ENCODE peak calls at places on chromosomes 11 and 22, in nine cellular contexts. N, M, H, A, R, I, D, P and W are unnamed samples. For H3K4me1 and H4K20me1, the result is how much of the 10 kb centered on the place peaks cover.

GRCh38 chr11:44518968-44519550 is 46.4 kb upstream of the CD82 start:
- DNase-seq in N (no peak), M (no peak), H (no peak), A (no peak), R (no peak), I (no peak), D (no peak), P (no peak), W (no peak)

GRCh38 chr11:115226556-115226955 is 277.7 kb downstream of the CADM1 start:
- DNase-seq in N (no peak), M (no peak), H (peak), A (no peak), R (peak), I (peak), D (no peak), P (peak), W (no peak)

GRCh38 chr11:86360775-86361395 is 13.8 kb upstream of the CCDC81 start:
- DNase-seq in N (peak), M (peak), H (peak), A (no peak), R (peak), I (peak), D (no peak), P (peak), W (no peak)

GRCh38 chr11:112780351-112781043 is 180.7 kb upstream of the NCAM1 start:
- DNase-seq in N (peak), M (no peak), H (no peak), A (no peak), R (peak), I (no peak), D (no peak), P (peak), W (no peak)

GRCh38 chr11:121634889-121635288 is 182.1 kb upstream of the SORL1-AS1 start:
- DNase-seq in N (peak), M (no peak), H (no peak), A (no peak), R (peak), I (no peak), D (no peak), P (no peak), W (no peak)

GRCh38 chr22:20188567-20188877 is 37.7 kb upstream of the CCDC188 start:
- DNase-seq in N (no peak), M (no peak), H (no peak), A (no peak), R (no peak), I (no peak), D (no peak), P (no peak), W (no peak)

GRCh38 chr11:86152006-86152862 is 83.3 kb upstream of the PICALM start:
- DNase-seq in N (peak), M (no peak), H (no peak), A (peak), R (peak), I (no peak), D (no peak), P (no peak), W (no peak)

GRCh38 chr11:93370260-93370659 is 39.7 kb downstream of the DEUP1 start:
- DNase-seq in N (peak), M (no peak), H (no peak), A (no peak), R (peak), I (no peak), D (no peak), P (no peak), W (no peak)

GRCh38 chr11:46277623-46278386 is at the start of gene CREB3L1:
- DNase-seq in N (no peak), M (no peak), H (peak), A (no peak), R (peak), I (peak), D (peak), P (peak), W (no peak)

GRCh38 chr11:71418643-71419042 is 29.6 kb downstream of the DHCR7 start:
- DNase-seq in N (no peak), M (no peak), H (no peak), A (no peak), R (no peak), I (no peak), D (no peak), P (no peak), W (peak)

GRCh38 chr22:20241579-20242392 is 26.3 kb downstream of the RTN4R start:
- DNase-seq in N (no peak), M (no peak), H (no peak), A (no peak), R (no peak), I (no peak), D (no peak), P (no peak), W (no peak)

GRCh38 chr11:11209967-11210366 is 143.1 kb downstream of the CSNK2A3 start:
- DNase-seq in N (no peak), M (no peak), H (no peak), A (no peak), R (no peak), I (no peak), D (no peak), P (no peak), W (no peak)

GRCh38 chr11:92340839-92341238 is 116.2 kb downstream of the FAT3 start:
- DNase-seq in N (peak), M (no peak), H (peak), A (no peak), R (peak), I (peak), D (peak), P (peak), W (peak)

GRCh38 chr11:6505577-6506240 is 8.6 kb downstream of the DNHD1 start:
- DNase-seq in N (peak), M (peak), H (peak), A (peak), R (peak), I (peak), D (peak), P (peak), W (peak)

GRCh38 chr11:111540114-111540920 is at the start of gene LAYN:
- DNase-seq in N (no peak), M (no peak), H (peak), A (no peak), R (peak), I (peak), D (peak), P (peak), W (no peak)

GRCh38 chr11:73795925-73796632 is 8.4 kb downstream of the MRPL48 start:
- DNase-seq in N (no peak), M (no peak), H (peak), A (no peak), R (no peak), I (peak), D (peak), P (no peak), W (no peak)

GRCh38 chr11:95067042-95067827 is 516 bp downstream of the SRSF8 start:
- DNase-seq in N (peak), M (no peak), H (peak), A (peak), R (peak), I (peak), D (peak), P (peak), W (peak)

GRCh38 chr11:82041764-82042163 is 691.9 kb downstream of the FAM181B start:
- DNase-seq in N (no peak), M (no peak), H (no peak), A (no peak), R (no peak), I (no peak), D (peak), P (no peak), W (no peak)

GRCh38 chr22:35524966-35525686 is 15.5 kb upstream of the RASD2 start:
- DNase-seq in N (no peak), M (no peak), H (no peak), A (no peak), R (peak), I (no peak), D (peak), P (peak), W (no peak)

GRCh38 chr11:83037877-83038276 is 33.8 kb downstream of the RAB30 start:
- DNase-seq in N (no peak), M (no peak), H (no peak), A (no peak), R (peak), I (no peak), D (no peak), P (no peak), W (no peak)

GRCh38 chr11:68932358-68932757 is 28.7 kb downstream of the IGHMBP2 start:
- DNase-seq in N (no peak), M (no peak), H (no peak), A (no peak), R (no peak), I (no peak), D (peak), P (no peak), W (no peak)
- TF ChIP-seq EZH2phosphoT487 in N (no peak), M (no peak), H (no peak), A (no peak), R (no peak), I (no peak), D (no peak), P (no peak), W (no peak)

GRCh38 chr11:122862091-122862490 is 20.5 kb upstream of the JHY start:
- DNase-seq in N (no peak), M (no peak), H (no peak), A (no peak), R (no peak), I (no peak), D (no peak), P (no peak), W (no peak)
- H3K4me1 ChIP-seq in N (under half), M (under half), H (under half), A (under half), R (under half), I (under half), D (under half), P (under half), W (under half)

DNA sequence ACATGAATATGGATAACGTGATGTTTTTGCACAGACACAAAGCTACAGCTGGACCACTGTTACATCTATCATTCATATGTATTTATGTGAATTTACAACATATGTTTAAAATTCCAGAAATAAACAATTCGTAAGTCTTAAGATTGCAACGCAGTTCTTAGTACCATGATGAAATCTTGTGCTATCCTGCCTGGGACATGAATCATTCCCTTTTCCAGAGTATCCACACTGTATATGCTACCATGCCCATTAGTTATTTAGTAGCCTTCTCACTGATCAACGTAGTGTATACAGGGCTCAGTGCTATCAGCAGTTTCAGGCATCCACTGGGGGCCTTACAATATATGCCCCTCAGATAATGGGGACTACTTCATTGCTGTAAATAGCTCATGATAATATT is 4.3 kb downstream of the ATL3 start:
- DNase-seq in N (no peak), M (no peak), H (no peak), A (no peak), R (peak), I (no peak), D (no peak), P (no peak), W (no peak)
- H4K20me1 ChIP-seq in N (under half), M (under half), H (under half), A (under half), R (under half), I (under half), D (under half), P (under half), W (under half)

DNA sequence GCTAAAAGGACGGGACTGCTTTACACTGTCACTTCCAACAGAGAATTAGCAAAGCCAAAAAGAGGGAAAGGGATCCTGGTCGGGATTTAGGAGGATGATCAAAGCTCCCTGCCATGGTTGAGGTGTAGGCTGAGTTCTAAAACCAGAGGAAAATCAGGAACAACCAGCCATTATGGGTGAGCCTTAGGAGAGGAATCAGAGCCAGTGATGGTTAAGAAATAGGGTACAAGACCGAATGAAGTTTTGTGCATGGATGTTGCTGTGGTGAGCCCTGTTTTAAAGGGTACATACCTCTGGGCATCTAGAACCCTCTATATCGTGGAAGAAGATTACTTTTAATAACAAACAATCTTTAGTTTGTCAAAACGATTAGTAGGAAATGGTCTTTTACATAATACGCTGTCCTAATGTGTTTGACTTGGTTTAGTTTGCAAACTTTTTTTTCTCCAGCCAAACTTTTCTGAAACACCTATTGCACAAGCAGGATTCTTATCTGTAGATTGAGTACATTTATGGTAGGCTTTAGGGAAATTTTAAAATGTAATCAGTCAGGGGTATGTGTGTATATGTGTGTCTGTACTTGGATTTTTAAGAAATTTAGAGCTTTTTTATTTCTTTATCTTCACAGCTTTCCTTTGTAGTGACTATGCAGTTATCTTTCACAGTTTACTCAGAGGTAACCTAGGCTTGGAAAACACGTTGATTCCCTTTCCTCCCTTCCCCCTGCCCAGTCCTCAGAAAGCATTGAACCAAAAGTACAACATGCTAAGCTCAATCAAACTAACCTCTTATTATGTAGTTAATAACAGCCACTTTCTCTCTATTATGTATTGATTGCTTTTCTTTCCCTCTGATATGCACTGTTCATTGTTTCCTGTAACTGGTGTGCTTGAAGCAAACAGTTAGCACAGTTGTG is 26.8 kb downstream of the TRIM44 start:
- DNase-seq in N (no peak), M (no peak), H (no peak), A (no peak), R (no peak), I (no peak), D (no peak), P (no peak), W (no peak)
- TF ChIP-seq EZH2phosphoT487 in N (no peak), M (no peak), H (no peak), A (no peak), R (no peak), I (no peak), D (no peak), P (no peak), W (no peak)

GRCh38 chr11:27462543-27462942 is 10.0 kb downstream of the LGR4 start:
- DNase-seq in N (peak), M (no peak), H (no peak), A (no peak), R (peak), I (no peak), D (no peak), P (no peak), W (no peak)
- H3K4me1 ChIP-seq in N (under half), M (under half), H (half or more), A (under half), R (under half), I (half or more), D (under half), P (under half), W (under half)

GRCh38 chr11:61325649-61326414 is 7.1 kb downstream of the DDB1 start:
- DNase-seq in N (no peak), M (no peak), H (no peak), A (no peak), R (no peak), I (no peak), D (no peak), P (no peak), W (no peak)
- H4K20me1 ChIP-seq in N (under half), M (under half), H (under half), A (under half), R (under half), I (under half), D (under half), P (half or more), W (under half)